ENCODE peak calls at places on chromosomes 3 and 15, in six cellular contexts. One of them, this sample, is unnamed.

GRCh38 chr3:1469248-1469647 is 376.4 kb downstream of the CNTN6 start:
- DNase-seq in cardiac fibroblast: no peak
- DNase-seq in COR-L47: no peak
- DNase-seq in SK-N-DZ: no peak
- DNase-seq in HFFc6: no peak
- DNase-seq in H4: no peak
- DNase-seq in this sample: no peak

GRCh38 chr3:72129384-72130094 is 344.6 kb upstream of the PROK2 start:
- DNase-seq in cardiac fibroblast: peak; percentile 64
- DNase-seq in COR-L47: no peak
- DNase-seq in SK-N-DZ: no peak
- DNase-seq in HFFc6: no peak
- DNase-seq in H4: no peak
- DNase-seq in this sample: no peak

GRCh38 chr3:105860649-105861048 is 8.2 kb downstream of the CBLB start:
- DNase-seq in cardiac fibroblast: peak; percentile 43
- DNase-seq in COR-L47: no peak
- DNase-seq in SK-N-DZ: no peak
- DNase-seq in HFFc6: no peak
- DNase-seq in H4: no peak
- DNase-seq in this sample: no peak

GRCh38 chr15:90701880-90702630 is 15.1 kb upstream of the BLM start:
- DNase-seq in cardiac fibroblast: peak; percentile 31
- DNase-seq in COR-L47: no peak
- DNase-seq in SK-N-DZ: no peak
- DNase-seq in HFFc6: no peak
- DNase-seq in H4: no peak
- DNase-seq in this sample: no peak

GRCh38 chr3:173584093-173584833 is 186.7 kb downstream of the NLGN1 start:
- DNase-seq in cardiac fibroblast: peak; percentile 45
- DNase-seq in COR-L47: peak; percentile 75
- DNase-seq in SK-N-DZ: peak; percentile 87
- DNase-seq in HFFc6: peak; percentile 56
- DNase-seq in H4: peak; percentile 36
- DNase-seq in this sample: no peak

GRCh38 chr3:133077688-133078087 is 39.5 kb downstream of the TMEM108 start:
- DNase-seq in cardiac fibroblast: no peak
- DNase-seq in COR-L47: peak; percentile 5
- DNase-seq in SK-N-DZ: no peak
- DNase-seq in HFFc6: no peak
- DNase-seq in H4: no peak
- DNase-seq in this sample: no peak

GRCh38 chr3:13494463-13495350 is 14.6 kb downstream of the HDAC11 start:
- DNase-seq in cardiac fibroblast: peak; percentile 52
- DNase-seq in COR-L47: no peak
- DNase-seq in SK-N-DZ: peak; percentile 38
- DNase-seq in HFFc6: peak; percentile 27
- DNase-seq in H4: no peak
- DNase-seq in this sample: no peak

GRCh38 chr15:89112341-89112971 is 24.2 kb downstream of the ABHD2 start:
- DNase-seq in cardiac fibroblast: no peak
- DNase-seq in COR-L47: no peak
- DNase-seq in SK-N-DZ: no peak
- DNase-seq in HFFc6: no peak
- DNase-seq in H4: no peak
- DNase-seq in this sample: peak; percentile 97

GRCh38 chr3:184335661-184336483 is 1.5 kb upstream of the FAM131A start:
- DNase-seq in cardiac fibroblast: peak; percentile 84
- DNase-seq in COR-L47: peak; percentile 87
- DNase-seq in SK-N-DZ: peak; percentile 83
- DNase-seq in HFFc6: peak; percentile 62
- DNase-seq in H4: peak; percentile 75
- DNase-seq in this sample: peak; percentile 71

GRCh38 chr15:57327985-57328471 is 48.3 kb upstream of the CGNL1 start:
- DNase-seq in cardiac fibroblast: peak; percentile 90
- DNase-seq in COR-L47: no peak
- DNase-seq in SK-N-DZ: peak; percentile 67
- DNase-seq in HFFc6: peak; percentile 87
- DNase-seq in H4: peak; percentile 92
- DNase-seq in this sample: no peak

GRCh38 chr3:64163755-64164148 is 61.5 kb downstream of the PRICKLE2 start:
- DNase-seq in cardiac fibroblast: peak; percentile 83
- DNase-seq in COR-L47: no peak
- DNase-seq in SK-N-DZ: no peak
- DNase-seq in HFFc6: peak; percentile 90
- DNase-seq in H4: peak; percentile 77
- DNase-seq in this sample: peak; percentile 71

GRCh38 chr3:165390171-165390570 is 194.0 kb upstream of the SLITRK3 start:
- DNase-seq in cardiac fibroblast: no peak
- DNase-seq in COR-L47: no peak
- DNase-seq in SK-N-DZ: no peak
- DNase-seq in HFFc6: no peak
- DNase-seq in H4: no peak
- DNase-seq in this sample: no peak

GRCh38 chr3:174786825-174787224 is 72.3 kb upstream of the NAALADL2 start:
- DNase-seq in cardiac fibroblast: no peak
- DNase-seq in COR-L47: no peak
- DNase-seq in SK-N-DZ: no peak
- DNase-seq in HFFc6: no peak
- DNase-seq in H4: no peak
- DNase-seq in this sample: no peak

GRCh38 chr3:115186351-115187148 is 39.5 kb upstream of the ZBTB20 start:
- DNase-seq in cardiac fibroblast: no peak
- DNase-seq in COR-L47: no peak
- DNase-seq in SK-N-DZ: no peak
- DNase-seq in HFFc6: no peak
- DNase-seq in H4: no peak
- DNase-seq in this sample: peak; percentile 2

GRCh38 chr3:141181819-141182218 is 49.8 kb upstream of the PXYLP1 start:
- DNase-seq in cardiac fibroblast: no peak
- DNase-seq in COR-L47: no peak
- DNase-seq in SK-N-DZ: no peak
- DNase-seq in HFFc6: no peak
- DNase-seq in H4: no peak
- DNase-seq in this sample: no peak

GRCh38 chr3:16516695-16517481 is 3.4 kb upstream of the RFTN1 start:
- DNase-seq in cardiac fibroblast: peak; percentile 83
- DNase-seq in COR-L47: peak; percentile 43
- DNase-seq in SK-N-DZ: peak; percentile 67
- DNase-seq in HFFc6: peak; percentile 58
- DNase-seq in H4: peak; percentile 64
- DNase-seq in this sample: peak; percentile 16

GRCh38 chr3:112629425-112629824 is 11.5 kb downstream of the CCDC80 start:
- DNase-seq in cardiac fibroblast: peak; percentile 94
- DNase-seq in COR-L47: no peak
- DNase-seq in SK-N-DZ: no peak
- DNase-seq in HFFc6: peak; percentile 81
- DNase-seq in H4: peak; percentile 70
- DNase-seq in this sample: no peak

GRCh38 chr3:172104471-172105072 is 65.2 kb downstream of the FNDC3B start:
- DNase-seq in cardiac fibroblast: peak; percentile 51
- DNase-seq in COR-L47: no peak
- DNase-seq in SK-N-DZ: no peak
- DNase-seq in HFFc6: no peak
- DNase-seq in H4: peak; percentile 55
- DNase-seq in this sample: peak; percentile 32